ENCODE peak calls at places on chromosomes 12 and 14, in eight cellular contexts. B is psoas muscle, J is left ventricle myocardium inferior, P is AG04450, Q is spleen, D is pancreas, M is stomach, F is heart right ventricle. H is an unnamed sample.

GRCh38 chr14:104925941-104926609 is 1.4 kb downstream of the PLD4 start:
- DNase-seq in B (no peak), J (no peak), P (no peak), Q (peak), D (peak), M (no peak), F (no peak), H (no peak)

GRCh38 chr14:22997676-22998323 is 12.1 kb downstream of the C14orf93 start:
- DNase-seq in B (no peak), J (no peak), P (no peak), Q (no peak), D (no peak), M (no peak), F (no peak), H (no peak)

GRCh38 chr14:67982711-67983608 is 163.4 kb downstream of the RAD51B start:
- DNase-seq in B (no peak), J (no peak), P (no peak), Q (no peak), D (no peak), M (no peak), F (no peak), H (no peak)

GRCh38 chr14:84750284-84750683 is 779.7 kb upstream of the FLRT2 start:
- DNase-seq in B (no peak), J (no peak), P (no peak), Q (no peak), D (no peak), M (no peak), F (no peak), H (no peak)

GRCh38 chr12:92337128-92337527 is 191.5 kb upstream of the BTG1 start:
- DNase-seq in B (no peak), J (no peak), P (no peak), Q (no peak), D (no peak), M (no peak), F (no peak), H (no peak)

GRCh38 chr12:53550595-53550994 is 43.3 kb upstream of the NPFF start:
- DNase-seq in B (no peak), J (no peak), P (no peak), Q (no peak), D (no peak), M (no peak), F (no peak), H (no peak)

GRCh38 chr12:92136883-92137582 is 8.6 kb downstream of the BTG1 start:
- DNase-seq in B (no peak), J (no peak), P (peak), Q (no peak), D (no peak), M (no peak), F (no peak), H (no peak)

GRCh38 chr12:53381739-53382630 is 2.0 kb downstream of the SP1 start:
- DNase-seq in B (peak), J (peak), P (no peak), Q (peak), D (no peak), M (peak), F (no peak), H (peak)

GRCh38 chr14:105436402-105436801 is 16.8 kb downstream of the MTA1 start:
- DNase-seq in B (no peak), J (no peak), P (no peak), Q (no peak), D (no peak), M (no peak), F (no peak), H (no peak)

GRCh38 chr12:118391836-118392235 is 15.5 kb downstream of the SUDS3 start:
- DNase-seq in B (no peak), J (no peak), P (no peak), Q (no peak), D (no peak), M (no peak), F (no peak), H (no peak)

GRCh38 chr12:113103756-113104450 is 31.7 kb downstream of the RASAL1 start:
- DNase-seq in B (no peak), J (no peak), P (no peak), Q (peak), D (peak), M (peak), F (no peak), H (peak)

GRCh38 chr14:99612737-99613330 is 8.8 kb upstream of the CCDC85C start:
- DNase-seq in B (no peak), J (no peak), P (no peak), Q (no peak), D (no peak), M (no peak), F (no peak), H (no peak)

GRCh38 chr12:64781374-64782029 is 22.3 kb upstream of the GNS start:
- DNase-seq in B (no peak), J (no peak), P (no peak), Q (peak), D (peak), M (peak), F (no peak), H (peak)

GRCh38 chr14:96320605-96321004 is 42.5 kb downstream of the ATG2B start:
- DNase-seq in B (no peak), J (no peak), P (no peak), Q (no peak), D (no peak), M (no peak), F (no peak), H (no peak)

GRCh38 chr12:71719647-71720370 is 33.9 kb downstream of the TMEM19 start:
- DNase-seq in B (no peak), J (no peak), P (no peak), Q (no peak), D (no peak), M (no peak), F (no peak), H (no peak)

GRCh38 chr12:27309293-27309994 is 23.2 kb upstream of the BMAL2 start:
- DNase-seq in B (no peak), J (no peak), P (no peak), Q (no peak), D (no peak), M (no peak), F (no peak), H (no peak)

GRCh38 chr12:127559349-127560040 is 707.5 kb upstream of the TMEM132C start:
- DNase-seq in B (no peak), J (peak), P (peak), Q (peak), D (no peak), M (peak), F (peak), H (no peak)

GRCh38 chr14:44316647-44317432 is 190.2 kb downstream of the FSCB start:
- DNase-seq in B (no peak), J (no peak), P (peak), Q (no peak), D (no peak), M (no peak), F (no peak), H (no peak)

GRCh38 chr12:92109613-92110012 is 36.0 kb downstream of the BTG1 start:
- DNase-seq in B (no peak), J (no peak), P (no peak), Q (no peak), D (no peak), M (no peak), F (no peak), H (no peak)

GRCh38 chr14:95818581-95818980 is 58.1 kb upstream of the TUNAR start:
- DNase-seq in B (no peak), J (no peak), P (no peak), Q (no peak), D (no peak), M (no peak), F (no peak), H (no peak)

GRCh38 chr14:49982082-49982481 is 89.2 kb downstream of the ARF6 start:
- DNase-seq in B (no peak), J (no peak), P (no peak), Q (no peak), D (no peak), M (no peak), F (no peak), H (no peak)

GRCh38 chr14:57746563-57746962 is 119.3 kb downstream of the SLC35F4 start:
- DNase-seq in B (no peak), J (no peak), P (no peak), Q (no peak), D (no peak), M (no peak), F (no peak), H (no peak)

GRCh38 chr14:20781805-20782204 is 737 bp downstream of the RNASE6 start:
- DNase-seq in B (no peak), J (no peak), P (no peak), Q (no peak), D (no peak), M (no peak), F (no peak), H (no peak)

GRCh38 chr12:13195848-13196301 is 651 bp upstream of the EMP1 start:
- DNase-seq in B (no peak), J (no peak), P (no peak), Q (no peak), D (no peak), M (no peak), F (no peak), H (no peak)

GRCh38 chr14:26021759-26022158 is 576.1 kb downstream of the NOVA1 start:
- DNase-seq in B (no peak), J (no peak), P (no peak), Q (no peak), D (no peak), M (no peak), F (no peak), H (no peak)

GRCh38 chr12:110102255-110102654 is 21.9 kb upstream of the IFT81 start:
- DNase-seq in B (no peak), J (no peak), P (no peak), Q (no peak), D (no peak), M (no peak), F (no peak), H (no peak)

GRCh38 chr12:32490801-32491200 is 91.4 kb downstream of the FGD4 start:
- DNase-seq in B (no peak), J (no peak), P (no peak), Q (no peak), D (no peak), M (no peak), F (no peak), H (no peak)

GRCh38 chr14:77804592-77804991 is 4.7 kb downstream of the ADCK1 start:
- DNase-seq in B (no peak), J (no peak), P (no peak), Q (no peak), D (no peak), M (no peak), F (no peak), H (no peak)

GRCh38 chr12:92553389-92553788 is 149.4 kb upstream of the PLEKHG7 start:
- DNase-seq in B (no peak), J (peak), P (no peak), Q (peak), D (peak), M (peak), F (peak), H (no peak)

GRCh38 chr14:32171469-32171868 is 30.4 kb upstream of the RNU6-7 start:
- DNase-seq in B (no peak), J (no peak), P (no peak), Q (no peak), D (no peak), M (no peak), F (no peak), H (no peak)

GRCh38 chr12:56957229-56958052 is at the start of gene RDH16:
- DNase-seq in B (no peak), J (no peak), P (no peak), Q (no peak), D (no peak), M (no peak), F (no peak), H (no peak)

GRCh38 chr12:93518725-93519124 is 51.4 kb downstream of the MRPL42 start:
- DNase-seq in B (no peak), J (no peak), P (peak), Q (no peak), D (no peak), M (no peak), F (no peak), H (no peak)

DNA sequence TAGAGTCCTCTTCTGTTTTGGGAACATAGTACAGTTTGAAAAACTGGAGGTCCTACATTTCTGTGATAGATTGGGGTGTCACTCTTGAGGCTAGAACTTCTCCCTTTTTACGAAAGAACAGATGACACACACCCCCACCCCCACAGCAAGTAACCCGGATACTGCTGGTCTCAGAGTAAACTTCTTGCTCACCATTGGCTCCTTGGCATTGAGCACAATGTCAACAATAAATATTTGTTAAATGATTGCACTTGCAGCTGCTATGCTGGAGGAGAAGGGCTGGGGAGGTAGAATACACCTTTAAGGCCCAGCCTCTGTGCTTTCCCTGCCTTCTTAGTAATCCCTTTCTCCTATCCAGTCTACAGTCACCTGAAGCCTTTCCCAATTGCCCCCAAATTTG is 149.8 kb downstream of the TGFB3 start:
- DNase-seq in B (no peak), J (no peak), P (no peak), Q (no peak), D (no peak), M (peak), F (no peak), H (no peak)
- H3K4me3 ChIP-seq in B (no peak), J (no peak), P (no peak), Q (no peak), D (no peak), M (peak), F (no peak), H (no peak)

GRCh38 chr12:62625238-62625637 is 158.6 kb downstream of the MON2 start:
- DNase-seq in B (no peak), J (no peak), P (no peak), Q (no peak), D (no peak), M (peak), F (peak), H (no peak)
- H3K27ac ChIP-seq in B (no peak), J (no peak), P (no peak), Q (no peak), D (no peak), M (no peak), F (no peak), H (no peak)

GRCh38 chr12:43345023-43345422 is 207.0 kb downstream of the ADAMTS20 start:
- DNase-seq in B (no peak), J (no peak), P (no peak), Q (no peak), D (no peak), M (no peak), F (no peak), H (no peak)

GRCh38 chr12:43352001-43352400 is 200.0 kb downstream of the ADAMTS20 start:
- DNase-seq in B (no peak), J (no peak), P (no peak), Q (no peak), D (no peak), M (no peak), F (no peak), H (no peak)

GRCh38 chr12:43347026-43347425 is 205.0 kb downstream of the ADAMTS20 start:
- DNase-seq in B (no peak), J (no peak), P (no peak), Q (no peak), D (no peak), M (no peak), F (no peak), H (no peak)

GRCh38 chr12:43348221-43348620 is 203.8 kb downstream of the ADAMTS20 start:
- DNase-seq in B (no peak), J (no peak), P (no peak), Q (no peak), D (no peak), M (no peak), F (no peak), H (no peak)

GRCh38 chr12:43349863-43350262 is 202.1 kb downstream of the ADAMTS20 start:
- DNase-seq in B (no peak), J (no peak), P (no peak), Q (no peak), D (no peak), M (no peak), F (no peak), H (no peak)
- TF ChIP-seq CTCF in B (no peak), J (no peak), P (peak), Q (no peak), D (no peak), M (no peak), F (no peak), H (no peak)

DNA sequence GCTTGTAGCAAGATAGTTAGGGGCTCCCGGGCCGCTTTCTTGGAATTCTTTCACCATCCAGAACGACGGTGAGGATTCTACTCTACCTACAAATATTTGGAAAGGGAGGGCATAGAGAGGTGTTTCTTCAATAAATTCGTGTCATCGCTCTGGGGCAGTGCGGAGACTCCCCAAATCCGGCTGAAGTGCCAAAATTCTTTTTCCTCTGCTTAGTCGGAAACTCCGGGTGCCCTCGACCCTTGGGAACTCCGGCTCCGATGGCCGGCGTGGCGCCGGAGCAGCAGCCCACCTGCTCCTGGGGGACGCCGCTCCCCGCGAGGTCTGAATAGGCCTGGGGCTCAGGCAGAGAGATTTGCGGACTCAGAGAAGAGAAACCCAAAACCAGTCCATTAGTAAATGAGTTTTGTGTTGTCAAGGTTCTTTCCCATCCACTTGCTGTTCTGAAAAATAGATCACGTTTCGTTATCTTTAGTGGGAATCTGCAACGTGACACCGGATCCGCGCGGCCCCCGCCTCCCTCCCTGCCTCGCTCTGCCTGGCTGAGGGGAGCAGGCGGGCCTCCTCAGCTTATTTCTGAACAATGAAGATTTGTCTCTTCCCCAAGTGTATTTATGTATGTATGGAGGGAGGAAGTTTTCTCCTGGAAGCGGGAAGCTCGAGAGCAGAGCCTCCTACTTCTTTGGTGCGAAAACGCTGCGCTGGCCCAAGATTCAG is 3.6 kb upstream of the SIX1 start:
- DNase-seq in B (no peak), J (no peak), P (no peak), Q (no peak), D (no peak), M (no peak), F (no peak), H (no peak)
- H3K4me3 ChIP-seq in B (peak), J (no peak), P (peak), Q (peak), D (no peak), M (no peak), F (no peak), H (no peak)

DNA sequence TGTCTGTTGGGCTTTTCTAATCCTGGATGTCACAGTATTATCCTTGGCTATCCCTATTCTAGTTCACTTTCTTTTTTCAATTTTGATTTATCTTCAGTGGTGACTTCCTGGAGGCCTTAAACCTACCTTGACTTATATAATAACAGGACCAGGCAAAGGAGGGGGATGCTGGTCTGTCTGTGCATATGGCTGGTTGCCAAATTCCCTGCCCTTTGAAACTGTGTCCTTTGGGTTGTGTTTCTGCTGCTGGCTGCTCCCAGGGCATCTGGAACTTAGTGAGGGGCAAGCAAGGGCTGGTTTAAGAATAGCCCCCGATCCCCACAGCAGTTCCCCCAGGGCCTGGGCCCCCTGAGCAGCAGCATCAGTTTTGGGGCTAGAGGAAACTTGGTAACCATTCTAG is 96.0 kb upstream of the MAX start:
- DNase-seq in B (no peak), J (no peak), P (no peak), Q (no peak), D (no peak), M (no peak), F (no peak), H (no peak)
- H3K27ac ChIP-seq in B (no peak), J (no peak), P (no peak), Q (no peak), D (no peak), M (no peak), F (no peak), H (no peak)

GRCh38 chr12:16165506-16165905 is 112.0 kb downstream of the SLC15A5 start:
- DNase-seq in B (no peak), J (no peak), P (peak), Q (no peak), D (no peak), M (peak), F (no peak), H (no peak)
- TF ChIP-seq CTCF in B (peak), J (peak), P (peak), Q (no peak), D (peak), M (no peak), F (peak), H (peak)

H was measured in upper lobe of right lung.